ENCODE peak calls at places on chromosomes 6 and 20, in eight cellular contexts. One of them, this sample, is unnamed.
A peak's percentile ranks its signal among the peaks of the same experiment; 100 is the strongest.

GRCh38 chr6:111087106-111087835 is at the start of gene SLC16A10:
- DNase-seq in A549: peak; percentile 22
- DNase-seq in brain microvascular endothelial cell: no peak
- DNase-seq in heart left ventricle: peak; percentile 87
- DNase-seq in tibial nerve: no peak
- DNase-seq in heart right ventricle: peak; percentile 73
- DNase-seq in HL-60: peak; percentile 13
- DNase-seq in upper lobe of right lung: peak; percentile 91
- DNase-seq in this sample: peak; percentile 77

GRCh38 chr6:6002005-6002808 is 4.5 kb downstream of the NRN1 start:
- DNase-seq in A549: no peak
- DNase-seq in brain microvascular endothelial cell: no peak
- DNase-seq in heart left ventricle: no peak
- DNase-seq in tibial nerve: no peak
- DNase-seq in heart right ventricle: no peak
- DNase-seq in HL-60: no peak
- DNase-seq in upper lobe of right lung: no peak
- DNase-seq in this sample: no peak

GRCh38 chr20:25356294-25356933 is 34.2 kb downstream of the ABHD12 start:
- DNase-seq in A549: no peak
- DNase-seq in brain microvascular endothelial cell: no peak
- DNase-seq in heart left ventricle: no peak
- DNase-seq in tibial nerve: no peak
- DNase-seq in heart right ventricle: no peak
- DNase-seq in HL-60: no peak
- DNase-seq in upper lobe of right lung: no peak
- DNase-seq in this sample: no peak

GRCh38 chr6:29620629-29621028 is 12.4 kb downstream of the GABBR1 start:
- DNase-seq in A549: no peak
- DNase-seq in brain microvascular endothelial cell: no peak
- DNase-seq in heart left ventricle: no peak
- DNase-seq in tibial nerve: no peak
- DNase-seq in heart right ventricle: no peak
- DNase-seq in HL-60: no peak
- DNase-seq in upper lobe of right lung: no peak
- DNase-seq in this sample: no peak

GRCh38 chr20:18585134-18585533 is 2.7 kb upstream of the DTD1 start:
- DNase-seq in A549: peak; percentile 80
- DNase-seq in brain microvascular endothelial cell: peak; percentile 18
- DNase-seq in heart left ventricle: no peak
- DNase-seq in tibial nerve: no peak
- DNase-seq in heart right ventricle: no peak
- DNase-seq in HL-60: no peak
- DNase-seq in upper lobe of right lung: no peak
- DNase-seq in this sample: no peak

GRCh38 chr6:16338577-16339262 is 100.3 kb downstream of the GMPR start:
- DNase-seq in A549: peak; percentile 58
- DNase-seq in brain microvascular endothelial cell: peak; percentile 97
- DNase-seq in heart left ventricle: peak; percentile 83
- DNase-seq in tibial nerve: peak; percentile 62
- DNase-seq in heart right ventricle: peak; percentile 51
- DNase-seq in HL-60: no peak
- DNase-seq in upper lobe of right lung: peak; percentile 68
- DNase-seq in this sample: peak; percentile 60

GRCh38 chr20:25238319-25239037 is 9.4 kb upstream of the PYGB start:
- DNase-seq in A549: no peak
- DNase-seq in brain microvascular endothelial cell: peak; percentile 75
- DNase-seq in heart left ventricle: no peak
- DNase-seq in tibial nerve: no peak
- DNase-seq in heart right ventricle: no peak
- DNase-seq in HL-60: no peak
- DNase-seq in upper lobe of right lung: no peak
- DNase-seq in this sample: no peak

GRCh38 chr6:28816909-28817807 is 106.6 kb downstream of the TRIM27 start:
- DNase-seq in A549: peak; percentile 81
- DNase-seq in brain microvascular endothelial cell: peak; percentile 90
- DNase-seq in heart left ventricle: no peak
- DNase-seq in tibial nerve: no peak
- DNase-seq in heart right ventricle: no peak
- DNase-seq in HL-60: peak; percentile 39
- DNase-seq in upper lobe of right lung: no peak
- DNase-seq in this sample: peak; percentile 30

GRCh38 chr6:431504-431903 is 40.0 kb downstream of the IRF4 start:
- DNase-seq in A549: no peak
- DNase-seq in brain microvascular endothelial cell: no peak
- DNase-seq in heart left ventricle: no peak
- DNase-seq in tibial nerve: no peak
- DNase-seq in heart right ventricle: no peak
- DNase-seq in HL-60: no peak
- DNase-seq in upper lobe of right lung: no peak
- DNase-seq in this sample: no peak

GRCh38 chr6:435442-436307 is 44.1 kb downstream of the IRF4 start:
- DNase-seq in A549: no peak
- DNase-seq in brain microvascular endothelial cell: peak; percentile 18
- DNase-seq in heart left ventricle: peak; percentile 41
- DNase-seq in tibial nerve: no peak
- DNase-seq in heart right ventricle: no peak
- DNase-seq in HL-60: no peak
- DNase-seq in upper lobe of right lung: no peak
- DNase-seq in this sample: no peak

GRCh38 chr6:436308-437041 is 44.9 kb downstream of the IRF4 start:
- DNase-seq in A549: no peak
- DNase-seq in brain microvascular endothelial cell: peak; percentile 90
- DNase-seq in heart left ventricle: peak; percentile 43
- DNase-seq in tibial nerve: no peak
- DNase-seq in heart right ventricle: no peak
- DNase-seq in HL-60: no peak
- DNase-seq in upper lobe of right lung: no peak
- DNase-seq in this sample: no peak

GRCh38 chr6:431986-432385 is 40.4 kb downstream of the IRF4 start:
- DNase-seq in A549: no peak
- DNase-seq in brain microvascular endothelial cell: no peak
- DNase-seq in heart left ventricle: no peak
- DNase-seq in tibial nerve: no peak
- DNase-seq in heart right ventricle: no peak
- DNase-seq in HL-60: no peak
- DNase-seq in upper lobe of right lung: no peak
- DNase-seq in this sample: no peak

DNA sequence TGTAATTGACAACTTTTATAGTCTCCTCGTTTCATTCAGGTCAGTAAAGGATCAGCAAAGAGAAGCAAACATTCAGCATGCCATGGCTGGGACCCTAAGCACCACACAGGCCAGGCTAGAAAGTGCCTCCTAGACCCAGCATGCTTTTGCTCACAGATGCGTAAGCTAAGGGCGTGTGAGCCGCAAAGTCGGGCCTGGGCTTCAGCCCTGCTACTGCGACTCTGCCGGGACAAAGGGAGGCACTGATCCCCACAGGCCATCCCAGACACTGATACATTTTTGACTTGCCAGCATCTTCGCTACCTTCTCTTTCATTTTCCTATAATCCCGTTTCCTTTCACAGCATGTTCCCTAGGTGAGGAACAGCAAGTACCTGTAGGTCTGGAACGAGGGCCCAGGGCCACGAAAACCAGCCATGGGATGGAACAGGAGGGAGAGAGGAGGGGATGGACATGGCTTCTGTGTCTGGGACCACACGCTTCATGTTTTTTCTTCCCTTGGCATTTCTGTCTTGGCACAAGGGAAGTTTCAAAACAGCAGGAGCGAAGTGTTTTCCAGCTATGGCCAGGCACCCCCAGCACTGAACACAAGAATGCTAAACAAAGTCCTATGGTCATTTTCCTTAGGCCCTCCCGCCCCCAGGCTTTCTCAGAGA is 42.6 kb downstream of the IRF4 start:
- DNase-seq in A549: no peak
- DNase-seq in brain microvascular endothelial cell: no peak
- DNase-seq in heart left ventricle: no peak
- DNase-seq in tibial nerve: no peak
- DNase-seq in heart right ventricle: no peak
- DNase-seq in HL-60: no peak
- DNase-seq in upper lobe of right lung: no peak
- DNase-seq in this sample: no peak
- H3K4me3 ChIP-seq in A549: no peak overlapping the region
- H3K4me3 ChIP-seq in brain microvascular endothelial cell: no peak overlapping the region
- H3K4me3 ChIP-seq in heart left ventricle: no peak overlapping the region
- H3K4me3 ChIP-seq in tibial nerve: no peak overlapping the region
- H3K4me3 ChIP-seq in heart right ventricle: no peak overlapping the region
- H3K4me3 ChIP-seq in HL-60: no peak overlapping the region
- H3K4me3 ChIP-seq in upper lobe of right lung: no peak overlapping the region
- H3K4me3 ChIP-seq in this sample: no peak overlapping the region

GRCh38 chr6:39360378-39360777 is 37.9 kb upstream of the KCNK16 start:
- DNase-seq in A549: no peak
- DNase-seq in brain microvascular endothelial cell: no peak
- DNase-seq in heart left ventricle: no peak
- DNase-seq in tibial nerve: no peak
- DNase-seq in heart right ventricle: no peak
- DNase-seq in HL-60: no peak
- DNase-seq in upper lobe of right lung: peak; percentile 36
- DNase-seq in this sample: no peak

GRCh38 chr6:39365281-39366074 is 43.0 kb upstream of the KCNK16 start:
- DNase-seq in A549: no peak
- DNase-seq in brain microvascular endothelial cell: peak; percentile 78
- DNase-seq in heart left ventricle: no peak
- DNase-seq in tibial nerve: no peak
- DNase-seq in heart right ventricle: no peak
- DNase-seq in HL-60: no peak
- DNase-seq in upper lobe of right lung: no peak
- DNase-seq in this sample: no peak

GRCh38 chr6:39361657-39362486 is 39.4 kb upstream of the KCNK16 start:
- DNase-seq in A549: peak; percentile 51
- DNase-seq in brain microvascular endothelial cell: peak; percentile 64
- DNase-seq in heart left ventricle: peak; percentile 68
- DNase-seq in tibial nerve: peak; percentile 43
- DNase-seq in heart right ventricle: peak; percentile 56
- DNase-seq in HL-60: peak; percentile 68
- DNase-seq in upper lobe of right lung: peak; percentile 78
- DNase-seq in this sample: peak; percentile 51

GRCh38 chr6:39363280-39363679 is 40.8 kb upstream of the KCNK16 start:
- DNase-seq in A549: no peak
- DNase-seq in brain microvascular endothelial cell: no peak
- DNase-seq in heart left ventricle: no peak
- DNase-seq in tibial nerve: no peak
- DNase-seq in heart right ventricle: no peak
- DNase-seq in HL-60: no peak
- DNase-seq in upper lobe of right lung: no peak
- DNase-seq in this sample: no peak

DNA sequence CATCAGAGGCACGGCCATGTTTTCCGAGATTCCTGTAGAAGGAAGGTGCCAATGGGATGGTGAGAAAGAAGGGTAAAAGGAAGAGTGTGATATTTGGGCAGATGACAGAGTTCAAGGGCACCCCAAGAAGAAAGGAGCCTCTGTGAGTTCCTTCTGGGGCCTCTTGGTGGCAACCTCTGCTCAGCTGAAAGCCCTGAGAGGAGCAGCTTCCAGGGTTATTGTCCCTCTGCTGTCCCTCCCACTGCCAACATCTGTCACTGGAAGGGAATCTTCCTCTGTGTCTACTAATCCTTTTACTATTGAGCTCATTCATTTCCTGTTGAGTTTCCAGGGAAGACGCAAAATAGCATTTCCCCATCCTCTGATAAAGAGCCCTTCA is 40.0 kb upstream of the KCNK16 start:
- DNase-seq in A549: no peak
- DNase-seq in brain microvascular endothelial cell: peak; percentile 9
- DNase-seq in heart left ventricle: no peak
- DNase-seq in tibial nerve: no peak
- DNase-seq in heart right ventricle: no peak
- DNase-seq in HL-60: no peak
- DNase-seq in upper lobe of right lung: no peak
- DNase-seq in this sample: no peak
- TF ChIP-seq CTCF in A549: no peak
- TF ChIP-seq CTCF in brain microvascular endothelial cell: peak; percentile 55
- TF ChIP-seq CTCF in heart left ventricle: no peak
- TF ChIP-seq CTCF in tibial nerve: no peak
- TF ChIP-seq CTCF in heart right ventricle: no peak
- TF ChIP-seq CTCF in HL-60: no peak
- TF ChIP-seq CTCF in upper lobe of right lung: no peak
- TF ChIP-seq CTCF in this sample: no peak

GRCh38 chr6:32075781-32076494 is 33.2 kb downstream of the TNXB start:
- DNase-seq in A549: no peak
- DNase-seq in brain microvascular endothelial cell: no peak
- DNase-seq in heart left ventricle: no peak
- DNase-seq in tibial nerve: no peak
- DNase-seq in heart right ventricle: no peak
- DNase-seq in HL-60: no peak
- DNase-seq in upper lobe of right lung: no peak
- DNase-seq in this sample: no peak

GRCh38 chr6:32070814-32071466 is 32.7 kb downstream of the CYP21A2 start:
- DNase-seq in A549: no peak
- DNase-seq in brain microvascular endothelial cell: no peak
- DNase-seq in heart left ventricle: peak; percentile 75
- DNase-seq in tibial nerve: peak; percentile 66
- DNase-seq in heart right ventricle: peak; percentile 60
- DNase-seq in HL-60: no peak
- DNase-seq in upper lobe of right lung: no peak
- DNase-seq in this sample: no peak

GRCh38 chr6:32074996-32075532 is 34.1 kb downstream of the TNXB start:
- DNase-seq in A549: no peak
- DNase-seq in brain microvascular endothelial cell: peak; percentile 24
- DNase-seq in heart left ventricle: no peak
- DNase-seq in tibial nerve: no peak
- DNase-seq in heart right ventricle: no peak
- DNase-seq in HL-60: no peak
- DNase-seq in upper lobe of right lung: no peak
- DNase-seq in this sample: no peak

GRCh38 chr6:32073613-32074012 is 35.4 kb downstream of the CYP21A2 start:
- DNase-seq in A549: no peak
- DNase-seq in brain microvascular endothelial cell: no peak
- DNase-seq in heart left ventricle: no peak
- DNase-seq in tibial nerve: no peak
- DNase-seq in heart right ventricle: no peak
- DNase-seq in HL-60: no peak
- DNase-seq in upper lobe of right lung: no peak
- DNase-seq in this sample: no peak

GRCh38 chr6:32073066-32073465 is 34.9 kb downstream of the CYP21A2 start:
- DNase-seq in A549: no peak
- DNase-seq in brain microvascular endothelial cell: no peak
- DNase-seq in heart left ventricle: no peak
- DNase-seq in tibial nerve: no peak
- DNase-seq in heart right ventricle: no peak
- DNase-seq in HL-60: no peak
- DNase-seq in upper lobe of right lung: no peak
- DNase-seq in this sample: no peak
- H3K27ac ChIP-seq in A549: no peak overlapping the region
- H3K27ac ChIP-seq in brain microvascular endothelial cell: no peak overlapping the region
- H3K27ac ChIP-seq in heart left ventricle: no peak overlapping the region
- H3K27ac ChIP-seq in tibial nerve: no peak overlapping the region
- H3K27ac ChIP-seq in heart right ventricle: peak overlapping the region; percentile 55
- H3K27ac ChIP-seq in HL-60: no peak overlapping the region
- H3K27ac ChIP-seq in upper lobe of right lung: no peak overlapping the region
- H3K27ac ChIP-seq in this sample: no peak overlapping the region

GRCh38 chr20:15658295-15658694 is 915.0 kb downstream of the KIF16B start:
- DNase-seq in A549: no peak
- DNase-seq in brain microvascular endothelial cell: no peak
- DNase-seq in heart left ventricle: no peak
- DNase-seq in tibial nerve: no peak
- DNase-seq in heart right ventricle: no peak
- DNase-seq in HL-60: no peak
- DNase-seq in upper lobe of right lung: no peak
- DNase-seq in this sample: no peak

GRCh38 chr20:15656124-15656523 is 917.1 kb downstream of the KIF16B start:
- DNase-seq in A549: no peak
- DNase-seq in brain microvascular endothelial cell: no peak
- DNase-seq in heart left ventricle: no peak
- DNase-seq in tibial nerve: no peak
- DNase-seq in heart right ventricle: no peak
- DNase-seq in HL-60: no peak
- DNase-seq in upper lobe of right lung: no peak
- DNase-seq in this sample: no peak

GRCh38 chr20:15654208-15654649 is 919.0 kb downstream of the KIF16B start:
- DNase-seq in A549: peak; percentile 55
- DNase-seq in brain microvascular endothelial cell: peak; percentile 49
- DNase-seq in heart left ventricle: no peak
- DNase-seq in tibial nerve: no peak
- DNase-seq in heart right ventricle: peak; percentile 14
- DNase-seq in HL-60: peak; percentile 36
- DNase-seq in upper lobe of right lung: no peak
- DNase-seq in this sample: peak; percentile 54

GRCh38 chr20:15653396-15654207 is 919.6 kb downstream of the KIF16B start:
- DNase-seq in A549: no peak
- DNase-seq in brain microvascular endothelial cell: no peak
- DNase-seq in heart left ventricle: no peak
- DNase-seq in tibial nerve: no peak
- DNase-seq in heart right ventricle: no peak
- DNase-seq in HL-60: no peak
- DNase-seq in upper lobe of right lung: no peak
- DNase-seq in this sample: no peak
- H3K4me3 ChIP-seq in A549: no peak overlapping the region
- H3K4me3 ChIP-seq in brain microvascular endothelial cell: no peak overlapping the region
- H3K4me3 ChIP-seq in heart left ventricle: no peak overlapping the region
- H3K4me3 ChIP-seq in tibial nerve: no peak overlapping the region
- H3K4me3 ChIP-seq in heart right ventricle: no peak overlapping the region
- H3K4me3 ChIP-seq in HL-60: no peak overlapping the region
- H3K4me3 ChIP-seq in upper lobe of right lung: no peak overlapping the region
- H3K4me3 ChIP-seq in this sample: no peak overlapping the region